ENCODE peak calls at places on chromosomes 11 and 22, in seven cellular contexts. One of them, this sample, is unnamed.

GRCh38 chr11:61725632-61726280 is 26.7 kb upstream of the MYRF start:
- DNase-seq in GM04504: no peak
- DNase-seq in posterior cingulate gyrus: no peak
- DNase-seq in foreskin keratinocyte: no peak
- DNase-seq in activated T-helper 9 cell treated with anti-CD3 and anti-CD28 coated beads, Interleukin-2, amount 50 U/mL, for 16 hours: no peak
- DNase-seq in NCI-H2171: no peak
- DNase-seq in CD4-positive, alpha-beta memory T cell: no peak
- DNase-seq in this sample: no peak

GRCh38 chr11:70205766-70206165 is 2.7 kb downstream of the FADD start:
- DNase-seq in foreskin keratinocyte: no peak
- DNase-seq in CD4-positive, alpha-beta memory T cell: peak; percentile 17
- DNase-seq in posterior cingulate gyrus: no peak
- DNase-seq in activated T-helper 9 cell treated with anti-CD3 and anti-CD28 coated beads, Interleukin-2, amount 50 U/mL, for 16 hours: no peak
- DNase-seq in NCI-H2171: no peak
- DNase-seq in GM04504: no peak
- DNase-seq in this sample: no peak

GRCh38 chr11:47353978-47354774 is 1.7 kb upstream of the MYBPC3 start:
- DNase-seq in activated T-helper 9 cell treated with anti-CD3 and anti-CD28 coated beads, Interleukin-2, amount 50 U/mL, for 16 hours: no peak
- DNase-seq in GM04504: no peak
- DNase-seq in posterior cingulate gyrus: no peak
- DNase-seq in NCI-H2171: no peak
- DNase-seq in foreskin keratinocyte: no peak
- DNase-seq in CD4-positive, alpha-beta memory T cell: no peak
- DNase-seq in this sample: no peak

GRCh38 chr11:27497284-27497866 is 9.2 kb downstream of the LIN7C start:
- DNase-seq in posterior cingulate gyrus: no peak
- DNase-seq in foreskin keratinocyte: no peak
- DNase-seq in activated T-helper 9 cell treated with anti-CD3 and anti-CD28 coated beads, Interleukin-2, amount 50 U/mL, for 16 hours: no peak
- DNase-seq in CD4-positive, alpha-beta memory T cell: peak; percentile 22
- DNase-seq in NCI-H2171: peak; percentile 10
- DNase-seq in GM04504: no peak
- DNase-seq in this sample: no peak

GRCh38 chr11:35276396-35276795 is 137.4 kb downstream of the CD44 start:
- DNase-seq in NCI-H2171: no peak
- DNase-seq in foreskin keratinocyte: peak; percentile 97
- DNase-seq in posterior cingulate gyrus: no peak
- DNase-seq in CD4-positive, alpha-beta memory T cell: peak; percentile 3
- DNase-seq in GM04504: no peak
- DNase-seq in activated T-helper 9 cell treated with anti-CD3 and anti-CD28 coated beads, Interleukin-2, amount 50 U/mL, for 16 hours: peak; percentile 1
- DNase-seq in this sample: no peak

GRCh38 chr11:76249195-76249741 is 43.0 kb upstream of the WNT11 start:
- DNase-seq in activated T-helper 9 cell treated with anti-CD3 and anti-CD28 coated beads, Interleukin-2, amount 50 U/mL, for 16 hours: no peak
- DNase-seq in foreskin keratinocyte: no peak
- DNase-seq in posterior cingulate gyrus: no peak
- DNase-seq in NCI-H2171: no peak
- DNase-seq in GM04504: no peak
- DNase-seq in CD4-positive, alpha-beta memory T cell: no peak
- DNase-seq in this sample: no peak

GRCh38 chr11:128235958-128236357 is 351.4 kb downstream of the ETS1 start:
- DNase-seq in GM04504: no peak
- DNase-seq in NCI-H2171: no peak
- DNase-seq in posterior cingulate gyrus: no peak
- DNase-seq in foreskin keratinocyte: no peak
- DNase-seq in CD4-positive, alpha-beta memory T cell: no peak
- DNase-seq in activated T-helper 9 cell treated with anti-CD3 and anti-CD28 coated beads, Interleukin-2, amount 50 U/mL, for 16 hours: no peak
- DNase-seq in this sample: no peak

GRCh38 chr22:43985532-43985931 is 30.3 kb downstream of the SAMM50 start:
- DNase-seq in foreskin keratinocyte: no peak
- DNase-seq in activated T-helper 9 cell treated with anti-CD3 and anti-CD28 coated beads, Interleukin-2, amount 50 U/mL, for 16 hours: no peak
- DNase-seq in GM04504: no peak
- DNase-seq in CD4-positive, alpha-beta memory T cell: no peak
- DNase-seq in posterior cingulate gyrus: peak; percentile 87
- DNase-seq in NCI-H2171: no peak
- DNase-seq in this sample: no peak

GRCh38 chr11:75371930-75372876 is 20.7 kb upstream of the ARRB1 start:
- DNase-seq in activated T-helper 9 cell treated with anti-CD3 and anti-CD28 coated beads, Interleukin-2, amount 50 U/mL, for 16 hours: no peak
- DNase-seq in NCI-H2171: no peak
- DNase-seq in posterior cingulate gyrus: peak; percentile 10
- DNase-seq in GM04504: no peak
- DNase-seq in CD4-positive, alpha-beta memory T cell: no peak
- DNase-seq in foreskin keratinocyte: no peak
- DNase-seq in this sample: no peak

GRCh38 chr22:19961201-19961580 is 19.6 kb upstream of the TXNRD2 start:
- DNase-seq in foreskin keratinocyte: no peak
- DNase-seq in CD4-positive, alpha-beta memory T cell: no peak
- DNase-seq in NCI-H2171: no peak
- DNase-seq in activated T-helper 9 cell treated with anti-CD3 and anti-CD28 coated beads, Interleukin-2, amount 50 U/mL, for 16 hours: no peak
- DNase-seq in posterior cingulate gyrus: peak; percentile 51
- DNase-seq in GM04504: no peak
- DNase-seq in this sample: no peak

GRCh38 chr11:102936864-102937509 is 18.5 kb downstream of the MMP13 start:
- DNase-seq in GM04504: no peak
- DNase-seq in CD4-positive, alpha-beta memory T cell: no peak
- DNase-seq in NCI-H2171: no peak
- DNase-seq in posterior cingulate gyrus: no peak
- DNase-seq in foreskin keratinocyte: no peak
- DNase-seq in activated T-helper 9 cell treated with anti-CD3 and anti-CD28 coated beads, Interleukin-2, amount 50 U/mL, for 16 hours: no peak
- DNase-seq in this sample: no peak

GRCh38 chr22:26768986-26769385 is 111.6 kb downstream of the MIAT start:
- DNase-seq in posterior cingulate gyrus: no peak
- DNase-seq in activated T-helper 9 cell treated with anti-CD3 and anti-CD28 coated beads, Interleukin-2, amount 50 U/mL, for 16 hours: no peak
- DNase-seq in foreskin keratinocyte: no peak
- DNase-seq in NCI-H2171: no peak
- DNase-seq in GM04504: no peak
- DNase-seq in CD4-positive, alpha-beta memory T cell: no peak
- DNase-seq in this sample: no peak

GRCh38 chr22:28203286-28203685 is 284.2 kb upstream of the PITPNB start:
- DNase-seq in NCI-H2171: no peak
- DNase-seq in CD4-positive, alpha-beta memory T cell: no peak
- DNase-seq in posterior cingulate gyrus: no peak
- DNase-seq in activated T-helper 9 cell treated with anti-CD3 and anti-CD28 coated beads, Interleukin-2, amount 50 U/mL, for 16 hours: no peak
- DNase-seq in foreskin keratinocyte: no peak
- DNase-seq in GM04504: no peak
- DNase-seq in this sample: no peak

GRCh38 chr11:63767415-63768231 is 952 bp downstream of the ZFTA start:
- DNase-seq in GM04504: no peak
- DNase-seq in NCI-H2171: peak; percentile 17
- DNase-seq in activated T-helper 9 cell treated with anti-CD3 and anti-CD28 coated beads, Interleukin-2, amount 50 U/mL, for 16 hours: no peak
- DNase-seq in foreskin keratinocyte: peak; percentile 22
- DNase-seq in CD4-positive, alpha-beta memory T cell: peak; percentile 31
- DNase-seq in posterior cingulate gyrus: peak; percentile 85
- DNase-seq in this sample: no peak

GRCh38 chr22:31122532-31123291 is at the start of gene INPP5J:
- DNase-seq in CD4-positive, alpha-beta memory T cell: no peak
- DNase-seq in activated T-helper 9 cell treated with anti-CD3 and anti-CD28 coated beads, Interleukin-2, amount 50 U/mL, for 16 hours: no peak
- DNase-seq in GM04504: no peak
- DNase-seq in foreskin keratinocyte: no peak
- DNase-seq in posterior cingulate gyrus: peak; percentile 88
- DNase-seq in NCI-H2171: peak; percentile 86
- DNase-seq in this sample: no peak

This sample was measured in AG09319.